ENCODE peak calls at places on chromosomes 13 and 19, in four cellular contexts. S is sigmoid colon, L is GM23338, P is K562. V is an unnamed sample.

GRCh38 chr13:43780666-43781065 is 6.1 kb downstream of the ENOX1 start:
- DNase-seq in S (no peak), L (peak; percentile 81), P (no peak), V (no peak)

GRCh38 chr19:42325896-42326771 is 699 bp downstream of the MEGF8 start:
- DNase-seq in S (no peak), L (peak; percentile 60), P (peak; percentile 36), V (peak; percentile 86)

GRCh38 chr13:35723061-35723461 is 246.6 kb upstream of the MAB21L1 start:
- DNase-seq in S (peak; percentile 77), L (no peak), P (no peak), V (no peak)

GRCh38 chr13:100528820-100529219 is 59.8 kb downstream of the GGACT start:
- DNase-seq in S (no peak), P (no peak), L (no peak), V (peak; percentile 25)

GRCh38 chr13:43763143-43763759 is 23.5 kb downstream of the ENOX1 start:
- DNase-seq in L (no peak), S (no peak), P (no peak), V (no peak)

GRCh38 chr19:55075366-55075998 is at the start of gene EPS8L1:
- DNase-seq in L (peak; percentile 95), S (no peak), P (no peak), V (peak; percentile 87)

GRCh38 chr13:113088691-113089020 is 16.9 kb upstream of the F7 start:
- DNase-seq in L (no peak), P (no peak), S (peak; percentile 50), V (no peak)

GRCh38 chr19:10219678-10220077 is 11.5 kb downstream of the S1PR2 start:
- DNase-seq in S (no peak), P (peak; percentile 65), L (peak; percentile 87), V (no peak)

GRCh38 chr13:36746051-36746450 is 72.2 kb downstream of the SERTM1 start:
- DNase-seq in P (no peak), S (no peak), L (no peak), V (no peak)

GRCh38 chr13:97851269-97851668 is 102.2 kb upstream of the IPO5 start:
- DNase-seq in P (no peak), L (no peak), S (no peak), V (no peak)

GRCh38 chr19:56504581-56504980 is 3.1 kb upstream of the ZNF471 start:
- DNase-seq in L (no peak), S (no peak), P (no peak), V (no peak)

GRCh38 chr19:9793051-9793591 is 24.6 kb upstream of the ZNF846 start:
- DNase-seq in L (peak; percentile 75), S (peak; percentile 82), P (peak; percentile 61), V (peak; percentile 93)

GRCh38 chr19:24074720-24075119 is 12.3 kb upstream of the ZNF254 start:
- DNase-seq in L (no peak), P (no peak), S (no peak), V (no peak)

GRCh38 chr13:98843482-98843877 is 91.0 kb upstream of the SLC15A1 start:
- DNase-seq in L (no peak), S (no peak), P (no peak), V (no peak)

GRCh38 chr13:53873558-53873957 is 844.9 kb downstream of the OLFM4 start:
- DNase-seq in L (peak; percentile 42), P (no peak), S (no peak), V (no peak)

GRCh38 chr19:11921852-11922495 is 2.9 kb upstream of the ZNF700 start:
- DNase-seq in L (no peak), P (peak; percentile 58), S (no peak), V (no peak)

GRCh38 chr13:84574851-84575250 is 692.6 kb upstream of the SLITRK1 start:
- DNase-seq in L (no peak), P (no peak), S (no peak), V (no peak)

GRCh38 chr13:46179576-46180368 is 2.2 kb downstream of the LCP1 start:
- DNase-seq in P (peak; percentile 50), L (no peak), S (no peak), V (no peak)

GRCh38 chr13:76758738-76759137 is 127.5 kb downstream of the KCTD12 start:
- DNase-seq in S (no peak), L (no peak), P (no peak), V (no peak)

GRCh38 chr13:99998261-99998660 is 16.7 kb downstream of the ZIC2 start:
- DNase-seq in S (no peak), L (no peak), P (no peak), V (no peak)

GRCh38 chr13:47298506-47298905 is 401.7 kb upstream of the HTR2A start:
- DNase-seq in P (no peak), S (no peak), L (no peak), V (no peak)

GRCh38 chr13:32851083-32852064 is 164.8 kb upstream of the KL start:
- DNase-seq in L (no peak), S (no peak), P (no peak), V (no peak)

GRCh38 chr19:32318884-32319520 is 26.4 kb upstream of the ZNF507 start:
- DNase-seq in S (no peak), P (peak; percentile 49), L (peak; percentile 83), V (no peak)

GRCh38 chr13:91141619-91142061 is 205.8 kb upstream of the MIR17HG start:
- DNase-seq in S (no peak), L (no peak), P (no peak), V (no peak)

GRCh38 chr13:28705734-28706133 is 13.0 kb downstream of the SLC46A3 start:
- DNase-seq in S (no peak), L (no peak), P (no peak), V (no peak)

GRCh38 chr19:50546527-50547221 is 21.6 kb downstream of the LRRC4B start:
- DNase-seq in S (no peak), P (no peak), L (no peak), V (no peak)

GRCh38 chr19:41297628-41298326 is 12.2 kb upstream of the CCDC97 start:
- DNase-seq in S (peak; percentile 63), P (no peak), L (no peak), V (no peak)

GRCh38 chr13:33543089-33543459 is 257.5 kb upstream of the STARD13 start:
- DNase-seq in S (no peak), L (peak; percentile 74), P (no peak), V (no peak)

GRCh38 chr19:4534836-4535658 is at the start of gene PLIN5:
- DNase-seq in S (peak; percentile 84), P (peak; percentile 95), L (peak; percentile 96), V (peak; percentile 96)

GRCh38 chr13:106029901-106030300 is 505.6 kb downstream of the EFNB2 start:
- DNase-seq in P (no peak), S (no peak), L (no peak), V (no peak)

GRCh38 chr13:106038752-106039151 is 496.7 kb downstream of the EFNB2 start:
- DNase-seq in S (no peak), L (no peak), P (no peak), V (no peak)

GRCh38 chr13:106033634-106034033 is 501.8 kb downstream of the EFNB2 start:
- DNase-seq in P (no peak), L (peak; percentile 4), S (no peak), V (no peak)

GRCh38 chr13:106036870-106037269 is 498.6 kb downstream of the EFNB2 start:
- DNase-seq in S (no peak), P (no peak), L (peak; percentile 39), V (no peak)

DNA sequence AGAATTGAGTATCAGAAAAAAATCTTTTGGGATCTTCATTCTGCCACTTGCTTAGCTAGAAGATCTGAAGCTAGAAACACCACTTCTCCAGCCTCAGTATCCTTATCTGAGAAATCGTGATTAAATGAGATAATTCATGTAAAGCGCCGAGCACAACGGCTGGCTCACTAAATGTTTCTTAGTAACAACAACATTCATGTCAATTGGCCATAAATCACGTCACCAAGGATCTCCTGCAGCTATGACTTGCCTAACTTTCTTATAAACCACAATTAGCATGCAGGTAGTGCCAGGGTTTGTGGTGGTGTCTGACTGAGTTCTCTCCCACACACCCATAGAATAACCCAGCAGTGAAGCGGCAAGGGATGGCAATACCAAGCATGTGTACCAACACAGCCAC is 501.3 kb downstream of the EFNB2 start:
- DNase-seq in P (no peak), S (no peak), L (no peak), V (no peak)
- TF ChIP-seq POLR2AphosphoS5 in P (no peak), S (no peak), L (no peak), V (no peak)

GRCh38 chr19:48812094-48812929 is 1.5 kb upstream of the BCAT2 start:
- DNase-seq in P (peak; percentile 95), L (peak; percentile 94), S (peak; percentile 98), V (peak; percentile 96)
- TF ChIP-seq CTCF in P (no peak), L (no peak), S (no peak), V (no peak)

GRCh38 chr19:18840288-18841260 is 8.8 kb downstream of the UPF1 start:
- DNase-seq in P (no peak), S (no peak), L (no peak), V (no peak)
- H3K4me1 ChIP-seq in P (peaks cover 35% of the 10 kb centered on the region), S (peaks cover 93% of the 10 kb centered on the region), L (peaks cover 16% of the 10 kb centered on the region), V (peaks cover 89% of the 10 kb centered on the region)

GRCh38 chr13:82947121-82948077 is 934.9 kb downstream of the SLITRK1 start:
- DNase-seq in S (no peak), L (no peak), P (no peak), V (no peak)
- TF ChIP-seq POLR2AphosphoS5 in S (no peak), L (no peak), P (no peak), V (no peak)

DNA sequence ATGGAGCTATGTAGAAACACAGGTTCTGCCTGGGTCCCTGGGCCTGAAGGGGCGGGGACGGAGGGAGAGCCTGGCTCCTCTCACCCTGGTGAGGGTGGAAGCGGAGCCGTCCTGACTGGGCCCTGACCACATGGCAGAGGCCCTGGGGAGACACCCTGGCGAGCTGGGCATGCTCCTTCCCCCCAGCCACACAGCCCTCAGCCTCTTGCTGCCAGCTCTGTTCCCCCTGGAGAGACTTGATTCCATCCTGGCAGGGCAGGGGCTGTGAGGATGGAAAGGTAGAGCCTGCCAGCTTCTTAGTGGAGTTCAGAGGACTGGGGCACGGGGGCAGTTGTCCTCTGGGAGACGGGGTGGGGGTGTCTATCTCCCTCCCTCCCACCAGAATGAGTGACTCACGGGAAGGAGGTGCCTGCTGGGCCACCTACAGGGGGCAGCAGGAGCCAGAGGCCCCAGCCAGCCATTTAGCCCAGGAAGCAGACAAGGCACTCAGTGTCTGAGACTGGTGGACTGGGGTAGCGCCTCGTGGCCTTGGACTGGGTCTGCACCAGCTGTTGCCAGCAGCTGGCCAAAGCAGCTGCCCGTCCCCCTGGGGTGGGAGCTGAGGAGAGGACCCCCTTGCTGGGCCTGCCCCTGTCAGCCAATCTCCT is 22.8 kb upstream of the RNF17 start:
- DNase-seq in S (no peak), P (peak; percentile 49), L (peak; percentile 39), V (peak; percentile 62)
- TF ChIP-seq CTCF in S (no peak), P (peak; percentile 57), L (peak; percentile 44), V (no peak)

V was measured in upper lobe of left lung.